ENCODE peak calls at places on chromosomes 3 and 15, in four cellular contexts. V is GM23248, F is sigmoid colon, W is IMR-90. I is an unnamed sample.
A peak's percentile ranks its signal among the peaks of the same experiment; 100 is the strongest.

GRCh38 chr3:126500016-126500415 is 17.6 kb downstream of the UROC1 start:
- DNase-seq in V (no peak), W (no peak), F (no peak), I (no peak)

GRCh38 chr15:74168673-74169274 is 4.7 kb upstream of the ISLR start:
- DNase-seq in F (peak; percentile 65), V (no peak), W (no peak), I (no peak)

GRCh38 chr15:57320543-57321220 is 55.6 kb upstream of the CGNL1 start:
- DNase-seq in F (no peak), V (peak; percentile 85), W (peak; percentile 38), I (peak; percentile 65)

GRCh38 chr3:29215948-29216347 is 64.9 kb upstream of the RBMS3 start:
- DNase-seq in F (no peak), V (peak; percentile 42), W (peak; percentile 53), I (no peak)

GRCh38 chr3:152302521-152303021 is 33.8 kb downstream of the MBNL1 start:
- DNase-seq in F (peak; percentile 85), W (peak; percentile 90), V (peak; percentile 95), I (peak; percentile 67)

GRCh38 chr3:46372492-46373359 is 2.0 kb downstream of the CCR5 start:
- DNase-seq in F (no peak), V (peak; percentile 66), W (peak; percentile 29), I (peak; percentile 9)

GRCh38 chr15:78977591-78978347 is 32.9 kb upstream of the CTSH start:
- DNase-seq in V (no peak), F (no peak), W (no peak), I (no peak)

GRCh38 chr15:87874896-87875661 is 381.5 kb downstream of the NTRK3 start:
- DNase-seq in V (peak; percentile 5), F (peak; percentile 65), W (peak; percentile 65), I (no peak)

GRCh38 chr15:60096157-60096556 is 92.0 kb downstream of the FOXB1 start:
- DNase-seq in W (peak; percentile 47), V (peak; percentile 78), F (no peak), I (peak; percentile 71)

GRCh38 chr3:194148383-194148782 is 12.4 kb downstream of the HES1 start:
- DNase-seq in F (no peak), V (no peak), W (peak; percentile 34), I (peak; percentile 56)

GRCh38 chr3:67906256-67906655 is 251.8 kb upstream of the SUCLG2 start:
- DNase-seq in V (no peak), W (no peak), F (no peak), I (no peak)

GRCh38 chr15:51731549-51732267 is 5.7 kb downstream of the LYSMD2 start:
- DNase-seq in F (no peak), W (peak; percentile 85), V (peak; percentile 50), I (peak; percentile 55)

GRCh38 chr3:64496786-64497560 is 190.8 kb downstream of the ADAMTS9 start:
- DNase-seq in W (no peak), F (no peak), V (no peak), I (no peak)

GRCh38 chr3:123412811-123413588 is 35.9 kb downstream of the ADCY5 start:
- DNase-seq in W (no peak), V (peak; percentile 15), F (peak; percentile 82), I (no peak)

GRCh38 chr15:98874773-98875172 is 132.8 kb downstream of the PGPEP1L start:
- DNase-seq in V (no peak), F (no peak), W (no peak), I (no peak)

GRCh38 chr15:84034831-84035753 is 200.5 kb upstream of the GOLGA6L4 start:
- DNase-seq in F (no peak), W (peak; percentile 55), V (peak; percentile 54), I (peak; percentile 18)

GRCh38 chr3:176872771-176873209 is 324.5 kb downstream of the TBL1XR1 start:
- DNase-seq in F (no peak), V (peak; percentile 68), W (peak; percentile 56), I (peak; percentile 42)

GRCh38 chr3:10352146-10352911 is 31.4 kb upstream of the SEC13 start:
- DNase-seq in V (peak; percentile 39), W (peak; percentile 98), F (no peak), I (peak; percentile 95)

GRCh38 chr3:32734756-32735155 is 49.8 kb downstream of the CNOT10 start:
- DNase-seq in W (no peak), F (no peak), V (no peak), I (no peak)

GRCh38 chr3:32733631-32734229 is 48.7 kb downstream of the CNOT10 start:
- DNase-seq in F (no peak), V (peak; percentile 59), W (peak; percentile 44), I (peak; percentile 11)
- H3K36me3 ChIP-seq in F (peaks cover 59% of the 10 kb centered on the region), V (peaks cover 6% of the 10 kb centered on the region), W (peaks cover 5% of the 10 kb centered on the region), I (peaks cover 9% of the 10 kb centered on the region)

GRCh38 chr3:30654269-30654668 is 47.9 kb downstream of the TGFBR2 start:
- DNase-seq in F (no peak), W (no peak), V (no peak), I (no peak)
- H3K27ac ChIP-seq in F (no peak overlapping the region), W (no peak overlapping the region), V (no peak overlapping the region), I (no peak overlapping the region)

GRCh38 chr3:186785517-186786018 is 2.2 kb downstream of the EIF4A2 start:
- DNase-seq in V (peak; percentile 13), F (no peak), W (no peak), I (no peak)
- H3K36me3 ChIP-seq in V (peaks cover 64% of the 10 kb centered on the region), F (peaks cover 63% of the 10 kb centered on the region), W (peaks cover 49% of the 10 kb centered on the region), I (peaks cover 68% of the 10 kb centered on the region)

GRCh38 chr3:114213262-114213668 is 24.1 kb downstream of the ZNF80 start:
- DNase-seq in W (peak; percentile 54), F (no peak), V (peak; percentile 59), I (peak; percentile 47)
- H3K27ac ChIP-seq in W (no peak overlapping the region), F (no peak overlapping the region), V (peak overlapping the region; percentile 74), I (peak overlapping the region; percentile 83)

GRCh38 chr3:52593103-52593502 is 56.7 kb downstream of the UQCC5 start:
- DNase-seq in W (no peak), V (no peak), F (no peak), I (no peak)
- H3K36me3 ChIP-seq in W (peaks cover 18% of the 10 kb centered on the region), V (peaks cover 18% of the 10 kb centered on the region), F (peaks cover 15% of the 10 kb centered on the region), I (peaks cover 24% of the 10 kb centered on the region)

GRCh38 chr15:100986158-100986896 is 67.2 kb downstream of the LRRK1 start:
- DNase-seq in F (no peak), W (no peak), V (no peak), I (no peak)
- H3K27ac ChIP-seq in F (no peak overlapping the region), W (no peak overlapping the region), V (peak overlapping the region; percentile 37), I (no peak overlapping the region)

I was measured in brain microvascular endothelial cell.